ENCODE peak calls at places on chromosomes 6 and 20, in four cellular contexts. V is mucosa of gallbladder; K is activated naive CD8-positive, alpha-beta T cell treated with anti-CD3 and anti-CD28 coated beads, Interleukin-2, amount 50 U/mL, for 24 hours; Y is psoas muscle. A is an unnamed sample.

GRCh38 chr6:43297644-43298564 is at the start of gene SLC22A7:
- DNase-seq in V (peak; percentile 73), K (no peak), Y (no peak), A (no peak)

GRCh38 chr6:84625510-84625909 is 138.9 kb downstream of the TBX18 start:
- DNase-seq in Y (no peak), V (no peak), K (no peak), A (no peak)

GRCh38 chr6:157656437-157657005 is 166.5 kb upstream of the SNX9 start:
- DNase-seq in V (no peak), K (no peak), Y (no peak), A (peak; percentile 6)

GRCh38 chr6:72649032-72649984 is 27.4 kb downstream of the KCNQ5 start:
- DNase-seq in Y (no peak), K (no peak), V (no peak), A (peak; percentile 43)

GRCh38 chr6:32369678-32370077 is 2.0 kb downstream of the TSBP1 start:
- DNase-seq in Y (no peak), V (no peak), K (no peak), A (peak; percentile 83)

GRCh38 chr6:13474360-13474759 is 13.0 kb downstream of the GFOD1 start:
- DNase-seq in K (no peak), Y (no peak), V (no peak), A (no peak)

GRCh38 chr6:17599885-17600526 is at the start of gene FAM8A1:
- DNase-seq in V (peak; percentile 95), K (peak; percentile 98), Y (peak; percentile 96), A (peak; percentile 87)

GRCh38 chr6:127481628-127482027 is 22.4 kb upstream of the KIAA0408 start:
- DNase-seq in Y (no peak), V (no peak), K (no peak), A (peak; percentile 29)

GRCh38 chr6:40395066-40395697 is 192.0 kb downstream of the LRFN2 start:
- DNase-seq in V (no peak), K (no peak), Y (peak; percentile 52), A (no peak)

GRCh38 chr6:15421945-15422733 is 176.3 kb downstream of the JARID2 start:
- DNase-seq in K (peak; percentile 44), Y (no peak), V (no peak), A (no peak)

GRCh38 chr20:24736131-24736843 is 212.8 kb upstream of the CST7 start:
- DNase-seq in Y (no peak), K (no peak), V (no peak), A (no peak)

GRCh38 chr6:35735452-35735851 is 1.4 kb upstream of the ARMC12 start:
- DNase-seq in Y (no peak), V (no peak), K (no peak), A (no peak)

GRCh38 chr20:7015257-7015656 is 247.8 kb downstream of the BMP2 start:
- DNase-seq in V (no peak), Y (no peak), K (no peak), A (no peak)

GRCh38 chr6:116314218-116314617 is 34.5 kb upstream of the TSPYL1 start:
- DNase-seq in V (no peak), K (no peak), Y (no peak), A (no peak)

A was measured in mesenchymal stem cell.